ENCODE peak calls at places on chromosomes 2 and 18, in four cellular contexts. U is fibroblast of lung, M is spleen, P is fibroblast of mammary gland. Y is an unnamed sample.

GRCh38 chr2:55618649-55619055 is 1.2 kb upstream of the PPP4R3B start:
- DNase-seq in M (peak; percentile 88), P (peak; percentile 60), U (peak; percentile 50), Y (no peak)

GRCh38 chr2:9543557-9543956 is 12.1 kb downstream of the ADAM17 start:
- DNase-seq in P (no peak), U (no peak), M (no peak), Y (no peak)

GRCh38 chr2:69358914-69359313 is 28.1 kb downstream of the GFPT1 start:
- DNase-seq in M (no peak), U (no peak), P (no peak), Y (no peak)

GRCh38 chr18:28884304-28884703 is 707.4 kb upstream of the CDH2 start:
- DNase-seq in M (no peak), P (no peak), U (peak; percentile 11), Y (no peak)

GRCh38 chr18:11972371-11973174 is 8.7 kb upstream of the IMPA2 start:
- DNase-seq in M (no peak), U (no peak), P (no peak), Y (no peak)

GRCh38 chr18:58712930-58713329 is 41.7 kb downstream of the MALT1 start:
- DNase-seq in U (no peak), M (no peak), P (no peak), Y (no peak)

GRCh38 chr2:60998628-60999545 is 18.6 kb upstream of the PEX13 start:
- DNase-seq in M (no peak), U (peak; percentile 31), P (peak; percentile 68), Y (no peak)

GRCh38 chr2:61597300-61598289 is 59.4 kb upstream of the XPO1 start:
- DNase-seq in P (no peak), M (no peak), U (no peak), Y (no peak)

GRCh38 chr2:215332876-215333600 is 21.2 kb downstream of the ATIC start:
- DNase-seq in U (no peak), M (no peak), P (no peak), Y (no peak)

GRCh38 chr2:177165103-177165583 is 47.5 kb upstream of the HNRNPA3 start:
- DNase-seq in P (peak; percentile 61), U (peak; percentile 49), M (no peak), Y (no peak)

GRCh38 chr18:42174909-42175308 is 219.9 kb downstream of the PIK3C3 start:
- DNase-seq in U (peak; percentile 40), P (no peak), M (no peak), Y (no peak)

GRCh38 chr18:74251297-74252031 is 40.3 kb downstream of the CYB5A start:
- DNase-seq in P (peak; percentile 91), M (no peak), U (peak; percentile 48), Y (peak; percentile 68)

GRCh38 chr2:229855116-229855515 is 66.7 kb downstream of the TRIP12 start:
- DNase-seq in P (no peak), U (no peak), M (no peak), Y (no peak)

GRCh38 chr2:99801304-99801909 is 311.6 kb upstream of the REV1 start:
- DNase-seq in M (no peak), P (no peak), U (no peak), Y (no peak)

GRCh38 chr2:200422532-200423262 is 87.2 kb downstream of the KCTD18 start:
- DNase-seq in U (no peak), P (no peak), M (no peak), Y (no peak)

GRCh38 chr2:33166287-33166881 is 219.6 kb downstream of the LTBP1 start:
- DNase-seq in P (peak; percentile 70), M (no peak), U (peak; percentile 74), Y (peak; percentile 68)

GRCh38 chr2:178306351-178307073 is 112.2 kb downstream of the OSBPL6 start:
- DNase-seq in M (no peak), P (peak; percentile 41), U (no peak), Y (no peak)

GRCh38 chr18:79577451-79578395 is 101.9 kb upstream of the CTDP1 start:
- DNase-seq in P (no peak), U (peak; percentile 61), M (peak; percentile 78), Y (no peak)

GRCh38 chr2:15579641-15580040 is 12.0 kb upstream of the DDX1 start:
- DNase-seq in U (peak; percentile 83), M (no peak), P (no peak), Y (no peak)

GRCh38 chr2:213834746-213835145 is 550.5 kb downstream of the SPAG16 start:
- DNase-seq in U (no peak), P (peak; percentile 69), M (no peak), Y (peak; percentile 44)

GRCh38 chr18:7174359-7175107 is 56.4 kb upstream of the LRRC30 start:
- DNase-seq in U (no peak), P (peak; percentile 27), M (peak; percentile 72), Y (no peak)

GRCh38 chr2:95552911-95553310 is 38.9 kb upstream of the TRIM43 start:
- DNase-seq in P (peak; percentile 24), M (no peak), U (peak; percentile 19), Y (no peak)

GRCh38 chr2:151166410-151166809 is 95.3 kb downstream of the RBM43 start:
- DNase-seq in U (no peak), P (no peak), M (no peak), Y (no peak)

GRCh38 chr2:151156943-151157705 is 104.5 kb downstream of the RBM43 start:
- DNase-seq in P (peak; percentile 63), U (peak; percentile 49), M (no peak), Y (no peak)

GRCh38 chr2:151156431-151156830 is 105.2 kb downstream of the RBM43 start:
- DNase-seq in P (peak; percentile 52), U (peak; percentile 78), M (no peak), Y (no peak)

GRCh38 chr2:151159109-151159690 is 102.5 kb downstream of the RBM43 start:
- DNase-seq in P (no peak), M (no peak), U (peak; percentile 42), Y (no peak)

DNA sequence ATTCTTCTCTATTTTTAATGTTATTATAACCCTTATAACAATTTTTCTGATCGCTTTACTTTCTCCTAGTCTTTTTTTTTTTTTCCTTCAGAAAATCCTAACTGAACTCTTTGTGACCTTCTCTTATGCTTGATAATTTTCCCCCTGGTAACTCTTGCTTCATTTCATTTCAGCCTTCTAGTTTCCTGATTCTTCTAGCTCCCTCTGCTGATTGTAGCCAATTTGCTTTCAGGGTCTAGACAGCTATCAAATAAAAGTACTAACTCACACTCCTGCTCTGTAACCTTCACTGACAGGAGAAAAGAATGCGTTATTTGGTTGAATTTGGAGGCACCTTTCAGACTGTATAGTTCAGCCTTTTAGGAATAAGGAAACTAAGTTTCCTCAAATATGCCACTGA is 99.5 kb downstream of the RBM43 start:
- DNase-seq in M (no peak), U (peak; percentile 37), P (peak; percentile 56), Y (peak; percentile 35)
- TF ChIP-seq CTCF in M (no peak), U (peak; percentile 60), P (peak; percentile 51), Y (peak; percentile 59)

GRCh38 chr2:227407601-227408089 is 19.9 kb upstream of the SCYGR1 start:
- DNase-seq in P (no peak), M (peak; percentile 90), U (no peak), Y (no peak)

GRCh38 chr2:227402959-227403358 is 15.2 kb upstream of the SCYGR1 start:
- DNase-seq in P (peak; percentile 55), M (no peak), U (peak; percentile 30), Y (no peak)

GRCh38 chr2:227410191-227410590 is 22.4 kb upstream of the SCYGR1 start:
- DNase-seq in U (no peak), M (no peak), P (no peak), Y (no peak)

GRCh38 chr2:227404575-227404974 is 16.8 kb upstream of the SCYGR1 start:
- DNase-seq in M (no peak), U (no peak), P (no peak), Y (no peak)

GRCh38 chr2:227406177-227407031 is 18.7 kb upstream of the SCYGR1 start:
- DNase-seq in M (no peak), U (peak; percentile 97), P (peak; percentile 98), Y (peak; percentile 96)
- H3K4me3 ChIP-seq in M (no peak overlapping the region), U (no peak overlapping the region), P (no peak overlapping the region), Y (no peak overlapping the region)

DNA sequence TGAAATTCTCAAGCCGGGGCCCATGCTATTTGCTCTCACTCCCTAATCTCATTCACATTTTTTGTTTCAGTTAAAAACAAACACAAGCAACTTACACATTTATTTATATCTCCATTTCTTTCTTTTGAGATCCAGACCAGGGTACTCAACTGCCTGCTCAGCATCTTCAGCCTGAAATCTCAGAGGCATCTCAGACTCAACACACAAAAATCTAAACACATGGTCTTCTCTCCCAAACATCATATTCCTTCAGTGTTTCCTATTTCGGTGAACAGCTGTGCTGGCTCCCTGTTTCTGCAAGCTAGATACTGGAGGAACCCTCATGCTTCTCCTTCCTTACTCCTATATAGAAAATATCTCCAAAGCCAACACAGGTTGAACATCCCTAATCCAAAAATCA is 11.3 kb upstream of the RTTN start:
- DNase-seq in M (no peak), P (peak; percentile 7), U (no peak), Y (no peak)
- TF ChIP-seq CTCF in M (no peak), P (no peak), U (no peak), Y (no peak)

DNA sequence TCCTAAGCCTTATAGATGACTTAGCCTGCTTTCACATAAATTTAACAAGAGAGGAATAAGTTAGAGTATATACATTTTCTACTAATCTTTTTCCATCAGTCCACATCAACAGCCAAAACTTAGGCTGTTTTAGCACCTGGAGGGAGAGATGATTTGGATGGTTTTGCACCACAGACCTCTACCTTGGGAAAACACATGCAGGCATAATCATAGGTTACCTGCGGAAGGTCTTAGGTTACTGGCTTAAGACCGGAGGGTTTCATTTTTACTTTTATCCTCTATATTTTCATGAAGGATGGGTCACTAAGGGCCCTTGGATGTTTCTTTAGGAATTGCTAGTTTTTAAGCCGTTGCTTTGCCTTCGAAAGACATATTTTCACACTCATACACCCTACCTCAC is 66.0 kb downstream of the MYO1B start:
- DNase-seq in U (no peak), M (no peak), P (no peak), Y (no peak)
- H3K4me3 ChIP-seq in U (no peak overlapping the region), M (no peak overlapping the region), P (no peak overlapping the region), Y (no peak overlapping the region)

GRCh38 chr2:132424526-132425121 is 8.0 kb downstream of the GPR39 start:
- DNase-seq in U (peak; percentile 69), M (no peak), P (peak; percentile 67), Y (no peak)
- TF ChIP-seq CTCF in U (peak; percentile 24), M (no peak), P (peak; percentile 13), Y (peak; percentile 6)

GRCh38 chr2:155528034-155528433 is 804.5 kb downstream of the NR4A2 start:
- DNase-seq in M (no peak), U (no peak), P (no peak), Y (no peak)
- H3K4me3 ChIP-seq in M (no peak overlapping the region), U (no peak overlapping the region), P (no peak overlapping the region), Y (no peak overlapping the region)

DNA sequence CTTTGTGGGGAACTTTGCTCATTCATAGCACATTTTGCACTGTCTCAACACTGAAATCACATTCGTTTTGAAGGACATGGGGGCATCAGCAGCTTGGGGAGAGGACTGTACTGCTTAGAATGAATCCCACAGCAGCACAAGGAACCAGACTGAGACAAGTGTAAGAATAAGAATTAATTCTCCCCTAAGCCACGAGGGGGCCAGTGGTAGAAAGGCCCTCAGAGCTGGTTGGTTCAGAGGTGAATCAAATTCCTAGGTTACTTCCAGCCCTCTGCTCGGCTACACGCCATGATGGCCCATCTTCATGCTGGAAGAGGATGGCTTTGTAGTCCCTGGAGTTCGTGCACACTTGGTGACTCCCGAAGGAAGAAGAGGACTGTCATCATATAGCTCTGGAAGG is 12.0 kb upstream of the MC5R start:
- DNase-seq in M (no peak), U (no peak), P (no peak), Y (no peak)
- TF ChIP-seq CTCF in M (no peak), U (no peak), P (peak; percentile 3), Y (peak; percentile 34)

GRCh38 chr2:6877402-6878305 is at the start of gene RSAD2:
- DNase-seq in P (peak; percentile 55), M (peak; percentile 76), U (peak; percentile 42), Y (peak; percentile 5)
- H3K4me3 ChIP-seq in P (peak within 1 kb of the TSS; percentile 26), M (peak within 1 kb of the TSS; percentile 52), U (peak within 1 kb of the TSS; percentile 21), Y (peak within 1 kb of the TSS; percentile 9)

Y was measured in AG09309.